ENCODE peak calls at places on chromosomes 5 and 9, in four cellular contexts. One of them, this sample, is unnamed.

GRCh38 chr9:91036356-91036755 is 234.7 kb downstream of the SYK start:
- DNase-seq in EL: no peak
- DNase-seq in ovary: no peak
- DNase-seq in aorta: no peak
- DNase-seq in this sample: no peak

GRCh38 chr5:73030531-73030930 is 74.7 kb downstream of the FCHO2 start:
- DNase-seq in EL: no peak
- DNase-seq in aorta: no peak
- DNase-seq in ovary: no peak
- DNase-seq in this sample: no peak

GRCh38 chr5:11273180-11273882 is 512.3 kb upstream of the DAP start:
- DNase-seq in ovary: no peak
- DNase-seq in aorta: no peak
- DNase-seq in EL: no peak
- DNase-seq in this sample: no peak

GRCh38 chr5:68405026-68405684 is 189.6 kb downstream of the PIK3R1 start:
- DNase-seq in ovary: no peak
- DNase-seq in EL: peak
- DNase-seq in aorta: no peak
- DNase-seq in this sample: no peak

GRCh38 chr5:62901001-62901400 is 322.4 kb downstream of the LRRC70 start:
- DNase-seq in ovary: no peak
- DNase-seq in aorta: no peak
- DNase-seq in EL: no peak
- DNase-seq in this sample: no peak

GRCh38 chr5:146213210-146213838 is 9.9 kb downstream of the RBM27 start:
- DNase-seq in ovary: no peak
- DNase-seq in aorta: no peak
- DNase-seq in EL: no peak
- DNase-seq in this sample: no peak

GRCh38 chr9:124659099-124659659 is 111.9 kb downstream of the NR6A1 start:
- DNase-seq in aorta: peak
- DNase-seq in ovary: peak
- DNase-seq in EL: peak
- DNase-seq in this sample: peak

GRCh38 chr5:3604501-3604900 is 8.9 kb downstream of the IRX1 start:
- DNase-seq in EL: no peak
- DNase-seq in aorta: no peak
- DNase-seq in ovary: no peak
- DNase-seq in this sample: no peak

GRCh38 chr9:127730799-127731410 is 4.2 kb downstream of the TOR2A start:
- DNase-seq in EL: no peak
- DNase-seq in aorta: no peak
- DNase-seq in ovary: no peak
- DNase-seq in this sample: no peak

GRCh38 chr9:135504262-135505229 is 4.1 kb downstream of the MRPS2 start:
- DNase-seq in ovary: peak
- DNase-seq in aorta: peak
- DNase-seq in EL: peak
- DNase-seq in this sample: peak

GRCh38 chr5:140631831-140632365 is 1.1 kb downstream of the CD14 start:
- DNase-seq in EL: no peak
- DNase-seq in aorta: peak
- DNase-seq in ovary: peak
- DNase-seq in this sample: no peak

GRCh38 chr5:124444147-124444775 is 302.2 kb downstream of the ZNF608 start:
- DNase-seq in EL: no peak
- DNase-seq in aorta: no peak
- DNase-seq in ovary: no peak
- DNase-seq in this sample: peak